ENCODE peak calls at places on chromosome 2, in eight cellular contexts. M, Q, T, G, N, W, H and A are unnamed samples.

GRCh38 chr2:222088561-222088960 is 210.2 kb downstream of the PAX3 start:
- DNase-seq in M (no peak), G (no peak), T (no peak), Q (no peak), H (no peak), W (no peak), N (no peak), A (no peak)

GRCh38 chr2:50791271-50791670 is 240.7 kb downstream of the NRXN1 start:
- DNase-seq in G (no peak), T (no peak), Q (no peak), H (no peak), W (peak), M (no peak), N (no peak), A (peak)

GRCh38 chr2:213246665-213247281 is 37.5 kb upstream of the SPAG16 start:
- DNase-seq in N (no peak), T (peak), W (peak), Q (no peak), H (no peak), M (no peak), G (peak), A (peak)

GRCh38 chr2:168469281-168469988 is 13.4 kb downstream of the CERS6 start:
- DNase-seq in G (no peak), T (no peak), Q (no peak), W (no peak), M (no peak), H (no peak), N (no peak), A (no peak)

GRCh38 chr2:158715352-158715751 is 79.8 kb upstream of the DAPL1 start:
- DNase-seq in W (no peak), T (no peak), M (peak), Q (no peak), G (no peak), N (no peak), H (no peak), A (no peak)

GRCh38 chr2:179861027-179861776 is at the start of gene ZNF385B:
- DNase-seq in W (peak), M (no peak), T (no peak), H (no peak), G (peak), Q (no peak), N (no peak), A (no peak)

GRCh38 chr2:17901246-17901645 is 22.8 kb downstream of the KCNS3 start:
- DNase-seq in Q (no peak), H (no peak), N (peak), W (no peak), G (no peak), T (no peak), M (no peak), A (no peak)

GRCh38 chr2:190181066-190181681 is 118.6 kb upstream of the MSTN start:
- DNase-seq in H (no peak), Q (no peak), G (no peak), W (peak), T (no peak), N (no peak), M (peak), A (no peak)

GRCh38 chr2:179273461-179273962 is 8.9 kb upstream of the SESTD1 start:
- DNase-seq in M (no peak), W (no peak), G (peak), Q (no peak), N (no peak), H (no peak), T (no peak), A (no peak)

GRCh38 chr2:2886934-2887333 is 490.7 kb downstream of the EIPR1 start:
- DNase-seq in H (no peak), T (no peak), N (no peak), W (no peak), G (no peak), Q (no peak), M (no peak), A (no peak)

GRCh38 chr2:171345971-171346722 is 87.6 kb downstream of the METTL8 start:
- DNase-seq in W (no peak), H (no peak), Q (no peak), T (no peak), G (no peak), N (no peak), M (no peak), A (no peak)

GRCh38 chr2:62814132-62814531 is 108.6 kb downstream of the EHBP1 start:
- DNase-seq in W (no peak), G (no peak), N (no peak), H (no peak), T (no peak), Q (no peak), M (no peak), A (no peak)